ENCODE peak calls at places on chromosomes 13 and 19, in ten cellular contexts. A is activated naive CD4-positive, alpha-beta T cell; O is stimulated activated CD8-positive, alpha-beta memory T cell treated with anti-CD3 and anti-CD28 coated beads, Interleukin-15, amount 100 ng/mL, for 1 hour; B is SJSA1; C is mesendoderm; Z is astrocyte of the spinal cord; Y is GM20000; G is heart left ventricle; J is AG08396; M is psoas muscle. U is an unnamed sample.

GRCh38 chr19:50276370-50277063 is 52.7 kb downstream of the KCNC3 start:
- DNase-seq in C (no peak), G (no peak), J (no peak), Y (no peak), Z (no peak), B (no peak), O (no peak), M (no peak), A (no peak), U (no peak)

GRCh38 chr13:111267784-111268183 is 52.7 kb upstream of the TEX29 start:
- DNase-seq in A (no peak), Y (no peak), M (no peak), Z (peak), B (no peak), G (no peak), J (no peak), C (no peak), O (no peak), U (no peak)

GRCh38 chr19:7287716-7288115 is 6.5 kb downstream of the INSR start:
- DNase-seq in M (no peak), O (no peak), J (no peak), A (no peak), C (no peak), Y (no peak), Z (no peak), B (no peak), G (no peak), U (no peak)

GRCh38 chr19:32349724-32350475 is 4.5 kb downstream of the ZNF507 start:
- DNase-seq in C (no peak), G (no peak), A (no peak), B (no peak), J (no peak), Y (no peak), M (no peak), Z (no peak), O (no peak), U (no peak)

GRCh38 chr13:33373624-33374023 is 88.1 kb upstream of the STARD13 start:
- DNase-seq in Y (no peak), J (no peak), Z (no peak), M (no peak), B (no peak), A (no peak), C (no peak), G (no peak), O (no peak), U (no peak)

GRCh38 chr13:46728777-46729176 is 68.2 kb downstream of the ESD start:
- DNase-seq in Y (peak), M (no peak), C (peak), A (no peak), O (no peak), G (no peak), B (no peak), J (no peak), Z (no peak), U (no peak)

GRCh38 chr13:41075034-41075433 is 13.7 kb downstream of the WBP4 start:
- DNase-seq in O (no peak), Z (peak), A (no peak), G (no peak), M (no peak), Y (peak), B (no peak), J (peak), C (peak), U (no peak)

GRCh38 chr19:7870571-7871279 is 3.5 kb downstream of the PRR36 start:
- DNase-seq in G (peak), M (peak), Y (peak), A (no peak), J (no peak), C (peak), Z (peak), B (peak), O (no peak), U (peak)

GRCh38 chr13:112105884-112106283 is 38.9 kb downstream of the SOX1 start:
- DNase-seq in G (no peak), O (no peak), J (no peak), Z (no peak), Y (no peak), M (no peak), A (no peak), B (peak), C (peak), U (no peak)

GRCh38 chr19:17755977-17756670 is 4.8 kb downstream of the FCHO1 start:
- DNase-seq in B (no peak), A (no peak), J (no peak), Y (peak), Z (peak), G (peak), M (no peak), O (no peak), C (peak), U (no peak)

GRCh38 chr19:49331616-49332055 is 3.6 kb upstream of the CD37 start:
- DNase-seq in B (no peak), Y (peak), C (peak), M (no peak), J (peak), A (no peak), Z (peak), O (no peak), G (peak), U (peak)

GRCh38 chr13:108974686-108975085 is 345.3 kb downstream of the MYO16 start:
- DNase-seq in C (no peak), G (no peak), A (no peak), J (no peak), B (no peak), M (no peak), Y (no peak), O (no peak), Z (no peak), U (no peak)

GRCh38 chr19:1214862-1215731 is 9.5 kb downstream of the STK11 start:
- DNase-seq in B (no peak), A (no peak), M (peak), C (no peak), O (no peak), Y (no peak), Z (peak), J (peak), G (peak), U (no peak)

GRCh38 chr13:93947651-93948050 is 531.8 kb downstream of the DCT start:
- DNase-seq in C (no peak), A (no peak), J (no peak), B (no peak), G (no peak), Z (no peak), O (no peak), M (no peak), Y (no peak), U (no peak)